ENCODE peak calls at places on chromosomes 13 and 19, in eight cellular contexts. Y, L, Q, B, M, K, T and U are unnamed samples.

GRCh38 chr19:3274245-3275067 is 50.0 kb downstream of the CELF5 start:
- DNase-seq in Y (no peak), L (no peak), Q (no peak), B (no peak), M (no peak), K (no peak), T (no peak), U (no peak)

GRCh38 chr13:50123862-50124535 is 108.8 kb downstream of the KCNRG start:
- DNase-seq in Y (peak; percentile 69), L (peak; percentile 92), Q (peak; percentile 97), B (peak; percentile 89), M (peak; percentile 97), K (no peak), T (peak; percentile 37), U (peak; percentile 87)

GRCh38 chr13:50410921-50411712 is 395.9 kb downstream of the KCNRG start:
- DNase-seq in Y (no peak), L (no peak), Q (peak; percentile 84), B (peak; percentile 69), M (peak; percentile 92), K (no peak), T (peak; percentile 50), U (no peak)

GRCh38 chr13:45658586-45659235 is 43.2 kb upstream of the ERICH6B start:
- DNase-seq in Y (no peak), L (no peak), Q (peak; percentile 55), B (peak; percentile 69), M (peak; percentile 94), K (no peak), T (peak; percentile 76), U (no peak)

GRCh38 chr19:54434862-54435174 is 14.2 kb upstream of the LENG8 start:
- DNase-seq in Y (no peak), L (no peak), Q (no peak), B (no peak), M (no peak), K (no peak), T (no peak), U (no peak)

GRCh38 chr13:53005631-53006030 is 23.0 kb upstream of the OLFM4 start:
- DNase-seq in Y (no peak), L (no peak), Q (no peak), B (no peak), M (no peak), K (peak; percentile 84), T (no peak), U (no peak)

GRCh38 chr19:1935484-1936208 is 5.3 kb upstream of the CSNK1G2 start:
- DNase-seq in Y (no peak), L (no peak), Q (peak; percentile 51), B (no peak), M (peak; percentile 27), K (no peak), T (no peak), U (no peak)

GRCh38 chr19:54188224-54188871 is 1.0 kb downstream of the MBOAT7 start:
- DNase-seq in Y (peak; percentile 54), L (peak; percentile 91), Q (peak; percentile 88), B (no peak), M (peak; percentile 75), K (no peak), T (no peak), U (no peak)

GRCh38 chr13:95536629-95537241 is 15.8 kb upstream of the CLDN10 start:
- DNase-seq in Y (no peak), L (no peak), Q (peak; percentile 37), B (peak; percentile 16), M (peak; percentile 63), K (no peak), T (no peak), U (no peak)

GRCh38 chr13:80237646-80238045 is 103.3 kb downstream of the SPRY2 start:
- DNase-seq in Y (no peak), L (no peak), Q (peak; percentile 47), B (no peak), M (peak; percentile 60), K (no peak), T (no peak), U (no peak)

GRCh38 chr13:114099918-114100445 is 32.4 kb downstream of the RASA3 start:
- DNase-seq in Y (no peak), L (peak; percentile 66), Q (no peak), B (no peak), M (peak; percentile 69), K (peak; percentile 40), T (no peak), U (no peak)

GRCh38 chr13:20616059-20616797 is 49.3 kb downstream of the IFT88 start:
- DNase-seq in Y (no peak), L (no peak), Q (peak; percentile 96), B (peak; percentile 59), M (peak; percentile 86), K (no peak), T (peak; percentile 74), U (no peak)

GRCh38 chr19:11196406-11197287 is 698 bp downstream of the KANK2 start:
- DNase-seq in Y (no peak), L (no peak), Q (peak; percentile 51), B (no peak), M (peak; percentile 76), K (no peak), T (no peak), U (no peak)

GRCh38 chr13:33352023-33352422 is 66.5 kb upstream of the STARD13 start:
- DNase-seq in Y (no peak), L (no peak), Q (no peak), B (no peak), M (no peak), K (no peak), T (no peak), U (no peak)

GRCh38 chr19:47405854-47406417 is 13.4 kb downstream of the MEIS3 start:
- DNase-seq in Y (no peak), L (no peak), Q (no peak), B (no peak), M (no peak), K (no peak), T (no peak), U (no peak)

GRCh38 chr19:4969772-4970531 is 1.0 kb downstream of the KDM4B start:
- DNase-seq in Y (no peak), L (peak; percentile 70), Q (peak; percentile 52), B (no peak), M (peak; percentile 73), K (no peak), T (no peak), U (peak; percentile 55)

GRCh38 chr13:93227280-93227905 is 786 bp downstream of the GPC6 start:
- DNase-seq in Y (no peak), L (no peak), Q (peak; percentile 50), B (no peak), M (peak; percentile 72), K (no peak), T (no peak), U (no peak)

GRCh38 chr13:29514720-29515310 is 80.7 kb downstream of the SLC7A1 start:
- DNase-seq in Y (no peak), L (no peak), Q (no peak), B (no peak), M (no peak), K (no peak), T (no peak), U (no peak)

GRCh38 chr13:32330438-32330837 is 15.1 kb downstream of the BRCA2 start:
- DNase-seq in Y (no peak), L (no peak), Q (peak; percentile 72), B (no peak), M (peak; percentile 90), K (no peak), T (peak; percentile 49), U (no peak)

GRCh38 chr19:18044825-18045304 is 36.9 kb downstream of the ARRDC2 start:
- DNase-seq in Y (peak; percentile 65), L (peak; percentile 94), Q (peak; percentile 85), B (no peak), M (peak; percentile 86), K (no peak), T (no peak), U (peak; percentile 84)

GRCh38 chr19:9323557-9323918 is 441 bp upstream of the ZNF559 start:
- DNase-seq in Y (peak; percentile 33), L (no peak), Q (peak; percentile 92), B (no peak), M (peak; percentile 73), K (no peak), T (peak; percentile 24), U (no peak)

GRCh38 chr19:33310606-33311325 is 8.4 kb upstream of the CEBPA start:
- DNase-seq in Y (no peak), L (no peak), Q (no peak), B (no peak), M (no peak), K (no peak), T (no peak), U (no peak)

GRCh38 chr13:76921516-76921915 is 26.8 kb upstream of the ACOD1 start:
- DNase-seq in Y (no peak), L (no peak), Q (no peak), B (no peak), M (peak; percentile 48), K (no peak), T (no peak), U (no peak)

GRCh38 chr13:34967851-34968562 is 25.9 kb downstream of the NBEA start:
- DNase-seq in Y (no peak), L (no peak), Q (peak; percentile 16), B (no peak), M (no peak), K (no peak), T (no peak), U (no peak)

GRCh38 chr19:16594681-16595091 is 22.5 kb upstream of the SLC35E1 start:
- DNase-seq in Y (no peak), L (peak; percentile 69), Q (no peak), B (no peak), M (no peak), K (no peak), T (no peak), U (no peak)

GRCh38 chr13:75091707-75092106 is 390.3 kb downstream of the TBC1D4 start:
- DNase-seq in Y (no peak), L (no peak), Q (no peak), B (no peak), M (no peak), K (no peak), T (no peak), U (no peak)

GRCh38 chr19:54473071-54473941 is at the start of gene CDC42EP5:
- DNase-seq in Y (no peak), L (peak; percentile 61), Q (peak; percentile 83), B (peak; percentile 55), M (peak; percentile 88), K (no peak), T (peak; percentile 72), U (no peak)

GRCh38 chr19:4337906-4338440 is 654 bp downstream of the STAP2 start:
- DNase-seq in Y (no peak), L (no peak), Q (no peak), B (no peak), M (peak; percentile 32), K (no peak), T (no peak), U (no peak)

GRCh38 chr19:782195-783043 is 14.8 kb upstream of the PTBP1 start:
- DNase-seq in Y (no peak), L (no peak), Q (peak; percentile 48), B (no peak), M (peak; percentile 65), K (no peak), T (no peak), U (no peak)

GRCh38 chr19:43594710-43595604 is 977 bp downstream of the IRGQ start:
- DNase-seq in Y (peak; percentile 59), L (peak; percentile 89), Q (peak; percentile 77), B (peak; percentile 32), M (peak; percentile 85), K (no peak), T (no peak), U (no peak)

GRCh38 chr13:55627221-55627620 is 1513.5 kb upstream of the PRR20A start:
- DNase-seq in Y (no peak), L (no peak), Q (no peak), B (no peak), M (no peak), K (no peak), T (no peak), U (no peak)

GRCh38 chr13:33289966-33290365 is 4.4 kb upstream of the STARD13 start:
- DNase-seq in Y (no peak), L (no peak), Q (no peak), B (no peak), M (no peak), K (no peak), T (no peak), U (no peak)

GRCh38 chr19:1237027-1237659 is 662 bp downstream of the CBARP start:
- DNase-seq in Y (no peak), L (no peak), Q (no peak), B (no peak), M (peak; percentile 62), K (no peak), T (no peak), U (no peak)

GRCh38 chr19:51550848-51551672 is 19.6 kb upstream of the SIGLEC6 start:
- DNase-seq in Y (no peak), L (no peak), Q (no peak), B (no peak), M (no peak), K (no peak), T (no peak), U (no peak)